ENCODE peak calls at places on chromosomes 4 and X, in seven cellular contexts. One of them, this sample, is unnamed.

GRCh38 chr4:2290974-2291704 is 29.2 kb upstream of the MXD4 start:
- DNase-seq in HT1080: no peak
- DNase-seq in mesothelial cell of epicardium: peak
- DNase-seq in AML-193: no peak
- DNase-seq in T-helper 17 cell: peak
- DNase-seq in activated CD8-positive, alpha-beta memory T cell treated with anti-CD3 and anti-CD28 coated beads for 1 hour: peak
- DNase-seq in T-helper 2 cell: peak
- DNase-seq in this sample: no peak

GRCh38 chrX:63128509-63128908 is 222.6 kb downstream of the SPIN4 start:
- DNase-seq in activated CD8-positive, alpha-beta memory T cell treated with anti-CD3 and anti-CD28 coated beads for 1 hour: no peak
- DNase-seq in T-helper 2 cell: no peak
- DNase-seq in mesothelial cell of epicardium: no peak
- DNase-seq in T-helper 17 cell: no peak
- DNase-seq in AML-193: peak
- DNase-seq in HT1080: peak
- DNase-seq in this sample: no peak

GRCh38 chr4:36241771-36242170 is 2.5 kb downstream of the ARAP2 start:
- DNase-seq in T-helper 2 cell: no peak
- DNase-seq in activated CD8-positive, alpha-beta memory T cell treated with anti-CD3 and anti-CD28 coated beads for 1 hour: no peak
- DNase-seq in mesothelial cell of epicardium: no peak
- DNase-seq in AML-193: peak
- DNase-seq in HT1080: no peak
- DNase-seq in T-helper 17 cell: no peak
- DNase-seq in this sample: no peak

GRCh38 chr4:129358571-129358970 is 262.6 kb downstream of the C4orf33 start:
- DNase-seq in T-helper 2 cell: no peak
- DNase-seq in HT1080: peak
- DNase-seq in activated CD8-positive, alpha-beta memory T cell treated with anti-CD3 and anti-CD28 coated beads for 1 hour: no peak
- DNase-seq in AML-193: no peak
- DNase-seq in T-helper 17 cell: no peak
- DNase-seq in mesothelial cell of epicardium: no peak
- DNase-seq in this sample: no peak

GRCh38 chr4:86220137-86220536 is 139.7 kb downstream of the MAPK10 start:
- DNase-seq in mesothelial cell of epicardium: no peak
- DNase-seq in HT1080: no peak
- DNase-seq in T-helper 17 cell: no peak
- DNase-seq in AML-193: no peak
- DNase-seq in T-helper 2 cell: no peak
- DNase-seq in activated CD8-positive, alpha-beta memory T cell treated with anti-CD3 and anti-CD28 coated beads for 1 hour: no peak
- DNase-seq in this sample: no peak

GRCh38 chrX:51395807-51396728 is 63.4 kb downstream of the NUDT10 start:
- DNase-seq in T-helper 17 cell: peak
- DNase-seq in T-helper 2 cell: peak
- DNase-seq in AML-193: no peak
- DNase-seq in mesothelial cell of epicardium: no peak
- DNase-seq in activated CD8-positive, alpha-beta memory T cell treated with anti-CD3 and anti-CD28 coated beads for 1 hour: no peak
- DNase-seq in HT1080: no peak
- DNase-seq in this sample: no peak

GRCh38 chrX:49187028-49187394 is 838 bp upstream of the PRICKLE3 start:
- DNase-seq in activated CD8-positive, alpha-beta memory T cell treated with anti-CD3 and anti-CD28 coated beads for 1 hour: no peak
- DNase-seq in AML-193: no peak
- DNase-seq in mesothelial cell of epicardium: no peak
- DNase-seq in T-helper 2 cell: no peak
- DNase-seq in HT1080: no peak
- DNase-seq in T-helper 17 cell: no peak
- DNase-seq in this sample: no peak

GRCh38 chr4:13546855-13547562 is 2.7 kb upstream of the NKX3-2 start:
- DNase-seq in activated CD8-positive, alpha-beta memory T cell treated with anti-CD3 and anti-CD28 coated beads for 1 hour: no peak
- DNase-seq in T-helper 17 cell: no peak
- DNase-seq in AML-193: no peak
- DNase-seq in HT1080: no peak
- DNase-seq in mesothelial cell of epicardium: peak
- DNase-seq in T-helper 2 cell: no peak
- DNase-seq in this sample: no peak

GRCh38 chrX:21974011-21974385 is 33.5 kb downstream of the SMS start:
- DNase-seq in AML-193: no peak
- DNase-seq in T-helper 17 cell: no peak
- DNase-seq in activated CD8-positive, alpha-beta memory T cell treated with anti-CD3 and anti-CD28 coated beads for 1 hour: no peak
- DNase-seq in HT1080: no peak
- DNase-seq in mesothelial cell of epicardium: no peak
- DNase-seq in T-helper 2 cell: no peak
- DNase-seq in this sample: no peak